ENCODE peak calls at places on chromosomes 5 and 9, in four cellular contexts. One of them, this sample, is unnamed.

GRCh38 chr9:21454149-21454548 is 13.9 kb downstream of the IFNA1 start:
- DNase-seq in choroid plexus epithelial cell: peak; percentile 19
- DNase-seq in brain microvascular endothelial cell: no peak
- DNase-seq in left ventricle myocardium inferior: no peak
- DNase-seq in this sample: no peak

GRCh38 chr5:23507278-23507685 is at the start of gene PRDM9:
- DNase-seq in choroid plexus epithelial cell: peak; percentile 55
- DNase-seq in brain microvascular endothelial cell: no peak
- DNase-seq in left ventricle myocardium inferior: peak; percentile 62
- DNase-seq in this sample: no peak

GRCh38 chr9:88713022-88713421 is 178.0 kb downstream of the NXNL2 start:
- DNase-seq in choroid plexus epithelial cell: no peak
- DNase-seq in brain microvascular endothelial cell: no peak
- DNase-seq in left ventricle myocardium inferior: no peak
- DNase-seq in this sample: no peak

GRCh38 chr9:115481769-115482168 is 363.8 kb upstream of the TNC start:
- DNase-seq in choroid plexus epithelial cell: no peak
- DNase-seq in brain microvascular endothelial cell: no peak
- DNase-seq in left ventricle myocardium inferior: no peak
- DNase-seq in this sample: no peak

GRCh38 chr9:26955222-26955903 is 849 bp upstream of the IFT74 start:
- DNase-seq in choroid plexus epithelial cell: no peak
- DNase-seq in brain microvascular endothelial cell: no peak
- DNase-seq in left ventricle myocardium inferior: no peak
- DNase-seq in this sample: no peak

GRCh38 chr9:116187570-116188170 is 34.1 kb downstream of the PAPPA start:
- DNase-seq in choroid plexus epithelial cell: no peak
- DNase-seq in brain microvascular endothelial cell: no peak
- DNase-seq in left ventricle myocardium inferior: no peak
- DNase-seq in this sample: no peak

GRCh38 chr9:71858812-71859211 is 52.2 kb downstream of the ABHD17B start:
- DNase-seq in choroid plexus epithelial cell: peak; percentile 23
- DNase-seq in brain microvascular endothelial cell: peak; percentile 12
- DNase-seq in left ventricle myocardium inferior: no peak
- DNase-seq in this sample: no peak

GRCh38 chr5:113177225-113177624 is 200.6 kb downstream of the DCP2 start:
- DNase-seq in choroid plexus epithelial cell: no peak
- DNase-seq in brain microvascular endothelial cell: no peak
- DNase-seq in left ventricle myocardium inferior: no peak
- DNase-seq in this sample: no peak

GRCh38 chr9:93133641-93134017 is 422 bp downstream of the NINJ1 start:
- DNase-seq in choroid plexus epithelial cell: peak; percentile 87
- DNase-seq in brain microvascular endothelial cell: peak; percentile 84
- DNase-seq in left ventricle myocardium inferior: peak; percentile 75
- DNase-seq in this sample: peak; percentile 55

GRCh38 chr5:115246361-115246991 is 16.2 kb downstream of the PGGT1B start:
- DNase-seq in choroid plexus epithelial cell: peak; percentile 68
- DNase-seq in brain microvascular endothelial cell: no peak
- DNase-seq in left ventricle myocardium inferior: no peak
- DNase-seq in this sample: no peak

GRCh38 chr9:124869986-124870560 is 8.1 kb downstream of the ARPC5L start:
- DNase-seq in choroid plexus epithelial cell: peak; percentile 51
- DNase-seq in brain microvascular endothelial cell: peak; percentile 19
- DNase-seq in left ventricle myocardium inferior: no peak
- DNase-seq in this sample: no peak

GRCh38 chr9:2354216-2354615 is 267.4 kb upstream of the VLDLR start:
- DNase-seq in choroid plexus epithelial cell: no peak
- DNase-seq in brain microvascular endothelial cell: no peak
- DNase-seq in left ventricle myocardium inferior: no peak
- DNase-seq in this sample: no peak

GRCh38 chr5:39076757-39077475 is 2.7 kb upstream of the RICTOR start:
- DNase-seq in choroid plexus epithelial cell: peak; percentile 53
- DNase-seq in brain microvascular endothelial cell: no peak
- DNase-seq in left ventricle myocardium inferior: no peak
- DNase-seq in this sample: no peak

GRCh38 chr9:13719410-13719809 is 439.9 kb upstream of the MPDZ start:
- DNase-seq in choroid plexus epithelial cell: peak; percentile 53
- DNase-seq in brain microvascular endothelial cell: peak; percentile 46
- DNase-seq in left ventricle myocardium inferior: no peak
- DNase-seq in this sample: no peak

GRCh38 chr5:54091416-54092130 is 218.8 kb downstream of the ARL15 start:
- DNase-seq in choroid plexus epithelial cell: no peak
- DNase-seq in brain microvascular endothelial cell: no peak
- DNase-seq in left ventricle myocardium inferior: peak; percentile 30
- DNase-seq in this sample: no peak

GRCh38 chr5:54090495-54091084 is 219.8 kb downstream of the ARL15 start:
- DNase-seq in choroid plexus epithelial cell: peak; percentile 95
- DNase-seq in brain microvascular endothelial cell: peak; percentile 72
- DNase-seq in left ventricle myocardium inferior: no peak
- DNase-seq in this sample: peak; percentile 89

GRCh38 chr5:54093861-54094260 is 216.5 kb downstream of the ARL15 start:
- DNase-seq in choroid plexus epithelial cell: no peak
- DNase-seq in brain microvascular endothelial cell: no peak
- DNase-seq in left ventricle myocardium inferior: no peak
- DNase-seq in this sample: no peak

GRCh38 chr5:54094706-54095105 is 215.7 kb downstream of the ARL15 start:
- DNase-seq in choroid plexus epithelial cell: no peak
- DNase-seq in brain microvascular endothelial cell: no peak
- DNase-seq in left ventricle myocardium inferior: no peak
- DNase-seq in this sample: no peak

DNA sequence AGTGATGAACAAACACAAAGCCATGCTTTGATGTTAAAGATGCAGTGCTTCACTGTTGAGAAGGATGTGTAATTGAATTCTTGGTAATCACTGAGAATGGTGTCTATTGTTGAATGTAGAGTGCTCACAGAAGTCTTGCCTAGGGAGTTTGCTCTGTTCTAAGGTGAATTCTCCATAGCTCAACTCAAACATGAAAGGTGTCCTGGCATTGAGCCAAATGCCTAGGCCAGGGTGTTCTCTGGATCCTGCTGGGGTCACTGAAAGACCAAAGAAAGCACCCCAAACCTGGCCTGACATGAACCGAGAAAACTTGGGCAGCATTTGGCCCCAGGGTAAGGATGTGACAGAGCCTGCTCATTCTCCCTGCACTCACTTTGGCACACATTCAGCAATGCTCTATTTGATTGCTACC is 217.3 kb downstream of the ARL15 start:
- DNase-seq in choroid plexus epithelial cell: no peak
- DNase-seq in brain microvascular endothelial cell: no peak
- DNase-seq in left ventricle myocardium inferior: no peak
- DNase-seq in this sample: no peak
- TF ChIP-seq CTCF in choroid plexus epithelial cell: no peak
- TF ChIP-seq CTCF in brain microvascular endothelial cell: no peak
- TF ChIP-seq CTCF in left ventricle myocardium inferior: no peak
- TF ChIP-seq CTCF in this sample: no peak

DNA sequence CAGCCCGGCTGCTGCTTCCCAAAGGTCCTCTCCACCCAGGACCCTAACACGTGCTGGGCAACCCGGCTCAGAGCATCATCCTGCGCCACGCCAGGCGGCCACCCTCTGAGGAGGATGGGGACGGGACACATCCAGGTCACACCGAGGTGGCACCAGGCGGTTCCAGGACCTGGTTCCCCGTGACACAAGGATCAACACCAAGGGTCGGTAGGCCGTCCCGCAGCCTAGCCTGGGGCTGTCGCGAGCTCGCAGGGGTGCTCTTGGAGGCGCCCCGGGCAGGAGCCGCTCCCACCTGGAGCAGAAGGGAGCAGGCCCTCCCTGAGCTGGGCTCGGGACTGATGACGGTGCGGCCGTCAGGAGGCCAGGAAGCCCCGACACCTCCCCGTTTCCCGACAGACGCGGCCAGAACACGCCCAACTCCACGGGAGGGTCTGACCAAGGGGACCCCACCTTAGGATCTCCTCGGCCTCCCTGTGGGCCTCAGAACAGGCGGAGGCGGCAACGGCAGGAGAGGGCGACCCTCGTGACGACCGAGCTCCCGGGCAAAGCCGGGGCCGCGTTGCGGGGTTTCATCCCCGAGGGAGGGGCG is 6.3 kb downstream of the EXD3 start:
- DNase-seq in choroid plexus epithelial cell: no peak
- DNase-seq in brain microvascular endothelial cell: no peak
- DNase-seq in left ventricle myocardium inferior: no peak
- DNase-seq in this sample: no peak
- H3K4me3 ChIP-seq in choroid plexus epithelial cell: no peak overlapping the region
- H3K4me3 ChIP-seq in brain microvascular endothelial cell: no peak overlapping the region
- H3K4me3 ChIP-seq in left ventricle myocardium inferior: peak overlapping the region; percentile 64
- H3K4me3 ChIP-seq in this sample: no peak overlapping the region

GRCh38 chr5:15475365-15475764 is 24.6 kb upstream of the FBXL7 start:
- DNase-seq in choroid plexus epithelial cell: no peak
- DNase-seq in brain microvascular endothelial cell: no peak
- DNase-seq in left ventricle myocardium inferior: no peak
- DNase-seq in this sample: no peak

GRCh38 chr5:15474143-15474719 is 25.7 kb upstream of the FBXL7 start:
- DNase-seq in choroid plexus epithelial cell: no peak
- DNase-seq in brain microvascular endothelial cell: no peak
- DNase-seq in left ventricle myocardium inferior: no peak
- DNase-seq in this sample: no peak

GRCh38 chr5:15472116-15472515 is 27.9 kb upstream of the FBXL7 start:
- DNase-seq in choroid plexus epithelial cell: no peak
- DNase-seq in brain microvascular endothelial cell: no peak
- DNase-seq in left ventricle myocardium inferior: no peak
- DNase-seq in this sample: no peak

GRCh38 chr5:15480436-15480835 is 19.5 kb upstream of the FBXL7 start:
- DNase-seq in choroid plexus epithelial cell: no peak
- DNase-seq in brain microvascular endothelial cell: no peak
- DNase-seq in left ventricle myocardium inferior: no peak
- DNase-seq in this sample: no peak

DNA sequence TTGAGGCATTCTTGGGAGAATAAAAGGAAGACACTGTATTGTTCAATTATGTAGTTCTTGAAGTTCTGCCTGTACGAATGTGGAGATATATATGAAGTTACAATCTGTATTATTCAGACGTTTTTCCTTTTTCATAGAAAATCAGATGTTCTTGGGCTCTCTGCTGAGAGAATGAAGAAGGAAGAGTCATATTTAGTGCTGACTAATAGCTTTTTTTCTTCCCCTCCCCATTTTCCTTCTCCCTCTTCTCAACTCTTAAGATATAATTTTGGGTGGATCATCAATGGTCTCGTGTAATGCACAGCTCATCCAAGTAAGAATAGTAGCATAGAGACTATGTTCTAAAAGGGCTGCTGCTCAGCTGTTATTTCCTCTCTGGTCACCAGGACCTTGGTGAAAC is 23.0 kb upstream of the FBXL7 start:
- DNase-seq in choroid plexus epithelial cell: no peak
- DNase-seq in brain microvascular endothelial cell: no peak
- DNase-seq in left ventricle myocardium inferior: no peak
- DNase-seq in this sample: no peak
- TF ChIP-seq CTCF in choroid plexus epithelial cell: no peak
- TF ChIP-seq CTCF in brain microvascular endothelial cell: no peak
- TF ChIP-seq CTCF in left ventricle myocardium inferior: no peak
- TF ChIP-seq CTCF in this sample: no peak

DNA sequence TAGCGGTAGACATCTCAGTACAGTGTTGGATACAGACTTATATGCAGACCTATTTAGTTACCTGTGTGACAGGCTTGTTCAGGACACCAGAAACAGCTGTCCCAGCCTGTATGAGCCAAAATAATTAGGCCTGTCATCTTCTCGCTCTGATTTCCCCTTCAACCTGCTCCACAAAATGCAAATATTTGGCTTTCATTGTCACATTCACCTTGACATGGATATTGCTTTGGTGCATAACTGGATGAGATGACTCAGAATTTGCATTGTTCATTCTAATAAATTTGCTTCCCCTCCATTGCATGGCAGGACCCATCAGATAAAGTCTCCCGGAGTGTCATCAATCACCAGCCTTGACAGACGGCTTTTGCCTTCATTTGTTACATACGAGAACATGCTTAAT is 413.2 kb upstream of the IRX1 start:
- DNase-seq in choroid plexus epithelial cell: no peak
- DNase-seq in brain microvascular endothelial cell: no peak
- DNase-seq in left ventricle myocardium inferior: no peak
- DNase-seq in this sample: no peak
- H3K4me3 ChIP-seq in choroid plexus epithelial cell: no peak overlapping the region
- H3K4me3 ChIP-seq in brain microvascular endothelial cell: no peak overlapping the region
- H3K4me3 ChIP-seq in left ventricle myocardium inferior: no peak overlapping the region
- H3K4me3 ChIP-seq in this sample: no peak overlapping the region

GRCh38 chr5:88606626-88607025 is 276.4 kb downstream of the MEF2C start:
- DNase-seq in choroid plexus epithelial cell: no peak
- DNase-seq in brain microvascular endothelial cell: no peak
- DNase-seq in left ventricle myocardium inferior: no peak
- DNase-seq in this sample: no peak

GRCh38 chr5:88610586-88610985 is 272.4 kb downstream of the MEF2C start:
- DNase-seq in choroid plexus epithelial cell: no peak
- DNase-seq in brain microvascular endothelial cell: no peak
- DNase-seq in left ventricle myocardium inferior: no peak
- DNase-seq in this sample: no peak

GRCh38 chr5:88602584-88602983 is 280.4 kb downstream of the MEF2C start:
- DNase-seq in choroid plexus epithelial cell: no peak
- DNase-seq in brain microvascular endothelial cell: no peak
- DNase-seq in left ventricle myocardium inferior: no peak
- DNase-seq in this sample: no peak

GRCh38 chr5:88607492-88607891 is 275.5 kb downstream of the MEF2C start:
- DNase-seq in choroid plexus epithelial cell: no peak
- DNase-seq in brain microvascular endothelial cell: no peak
- DNase-seq in left ventricle myocardium inferior: no peak
- DNase-seq in this sample: no peak

DNA sequence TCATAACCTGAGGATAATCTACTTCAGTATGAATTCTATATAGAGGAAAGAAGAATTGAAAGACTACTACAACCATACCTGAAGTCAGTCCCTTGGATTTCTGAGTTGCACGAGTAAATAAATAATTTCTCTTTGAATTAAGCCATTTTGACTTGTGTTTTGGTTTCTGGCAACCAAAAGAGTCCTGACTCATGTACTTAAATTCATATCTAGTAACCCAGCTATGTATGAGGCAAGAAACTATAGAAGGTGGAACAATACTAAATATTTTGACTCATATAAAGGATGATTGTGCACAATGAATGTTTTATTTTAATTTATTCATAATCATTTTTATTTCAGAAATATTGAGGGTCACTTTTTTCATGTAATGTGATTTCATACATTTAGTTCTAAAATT is 276.8 kb downstream of the MEF2C start:
- DNase-seq in choroid plexus epithelial cell: no peak
- DNase-seq in brain microvascular endothelial cell: no peak
- DNase-seq in left ventricle myocardium inferior: no peak
- DNase-seq in this sample: no peak
- TF ChIP-seq CTCF in choroid plexus epithelial cell: no peak
- TF ChIP-seq CTCF in brain microvascular endothelial cell: no peak
- TF ChIP-seq CTCF in left ventricle myocardium inferior: no peak
- TF ChIP-seq CTCF in this sample: no peak